ENCODE peak calls at places on chromosome 18, in seven cellular contexts. G, I, Z, F, Y, A and Q are unnamed samples.
A peak's percentile ranks its signal among the peaks of the same experiment; 100 is the strongest.

GRCh38 chr18:50142441-50143120 is 52.4 kb downstream of the MYO5B start:
- DNase-seq in G (no peak), I (no peak), Z (no peak), F (no peak), Y (no peak), A (no peak), Q (no peak)

GRCh38 chr18:28112056-28112470 is 64.9 kb downstream of the CDH2 start:
- DNase-seq in G (no peak), I (no peak), Z (no peak), F (no peak), Y (no peak), A (no peak), Q (no peak)

GRCh38 chr18:48719388-48719787 is 180.6 kb downstream of the CTIF start:
- DNase-seq in G (no peak), I (no peak), Z (no peak), F (no peak), Y (no peak), A (no peak), Q (no peak)

GRCh38 chr18:8586956-8587355 is 22.3 kb upstream of the RAB12 start:
- DNase-seq in G (no peak), I (no peak), Z (no peak), F (no peak), Y (no peak), A (no peak), Q (no peak)

GRCh38 chr18:79798346-79798998 is 734 bp downstream of the KCNG2 start:
- DNase-seq in G (no peak), I (no peak), Z (no peak), F (no peak), Y (peak; percentile 48), A (no peak), Q (no peak)

GRCh38 chr18:39441648-39442047 is 1876.0 kb upstream of the CELF4 start:
- DNase-seq in G (no peak), I (no peak), Z (no peak), F (no peak), Y (no peak), A (no peak), Q (no peak)

GRCh38 chr18:33116376-33116775 is 324.1 kb downstream of the CCDC178 start:
- DNase-seq in G (no peak), I (no peak), Z (no peak), F (peak; percentile 9), Y (peak; percentile 59), A (no peak), Q (peak; percentile 35)

GRCh38 chr18:57728941-57729511 is 74.1 kb downstream of the ATP8B1 start:
- DNase-seq in G (no peak), I (no peak), Z (no peak), F (no peak), Y (no peak), A (no peak), Q (no peak)

GRCh38 chr18:8703181-8703638 is 2.1 kb upstream of the MTCL1 start:
- DNase-seq in G (no peak), I (no peak), Z (no peak), F (no peak), Y (no peak), A (no peak), Q (no peak)

GRCh38 chr18:58955738-58956137 is 91.1 kb downstream of the ZNF532 start:
- DNase-seq in G (no peak), I (no peak), Z (no peak), F (no peak), Y (no peak), A (peak; percentile 37), Q (no peak)

GRCh38 chr18:53883771-53884170 is 340.7 kb downstream of the MBD2 start:
- DNase-seq in G (no peak), I (no peak), Z (no peak), F (no peak), Y (no peak), A (no peak), Q (no peak)

GRCh38 chr18:55781481-55781957 is 193.5 kb upstream of the TCF4 start:
- DNase-seq in G (peak; percentile 20), I (no peak), Z (no peak), F (peak; percentile 10), Y (no peak), A (peak; percentile 63), Q (no peak)

GRCh38 chr18:66495844-66496243 is 108.0 kb downstream of the CDH19 start:
- DNase-seq in G (peak; percentile 1), I (peak; percentile 48), Z (no peak), F (peak; percentile 80), Y (no peak), A (no peak), Q (peak; percentile 35)

GRCh38 chr18:52716926-52717325 is 376.9 kb downstream of the DCC start:
- DNase-seq in G (no peak), I (no peak), Z (no peak), F (peak; percentile 25), Y (no peak), A (no peak), Q (no peak)

DNA sequence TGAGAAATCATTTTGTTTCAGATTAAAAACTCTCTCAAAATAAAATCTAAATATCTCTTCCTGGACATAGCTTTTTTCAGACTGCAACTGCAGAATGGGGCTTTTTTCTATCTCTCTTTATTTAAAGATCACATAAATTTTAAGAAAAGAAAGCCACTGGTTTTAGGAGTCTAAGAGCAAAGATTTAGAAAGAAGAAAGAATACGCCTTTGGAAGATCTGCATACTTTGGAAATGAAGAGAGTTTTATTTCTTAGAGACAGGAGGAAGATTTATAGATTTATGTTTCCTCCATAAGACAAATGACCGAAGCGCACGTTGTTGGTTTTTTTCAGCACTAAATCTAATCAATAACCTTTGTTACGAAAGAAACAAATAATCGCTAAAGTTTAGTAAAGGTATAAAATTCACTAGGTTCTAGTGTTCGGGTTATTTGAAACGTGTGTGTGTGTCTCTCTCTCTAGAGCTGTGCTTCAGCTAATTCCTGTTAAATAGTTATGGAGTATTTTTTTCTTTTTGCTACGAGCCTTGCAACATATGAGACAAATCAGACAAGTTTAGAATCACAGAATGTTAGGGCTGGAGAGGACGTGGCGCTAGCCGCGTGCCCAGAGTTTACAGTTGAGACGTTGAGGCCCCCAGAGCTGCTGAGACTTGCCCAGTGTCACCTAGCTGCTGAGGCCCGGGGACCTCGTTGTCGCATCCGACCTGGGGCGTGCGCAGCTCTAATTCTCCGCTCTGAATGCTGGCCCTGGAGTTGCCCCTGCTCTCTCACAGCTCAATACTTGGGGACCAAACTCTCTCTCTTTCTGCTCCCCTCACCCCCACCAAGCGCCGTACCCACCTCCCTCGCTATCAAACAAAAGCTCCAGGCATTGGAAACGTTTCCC is 69.8 kb downstream of the CTAGE1 start:
- DNase-seq in G (no peak), I (peak; percentile 43), Z (no peak), F (peak; percentile 35), Y (no peak), A (peak; percentile 44), Q (no peak)
- H3K4me1 ChIP-seq in G (no peaks in the 10 kb centered on the region), I (peaks cover 19% of the 10 kb centered on the region), Z (peaks cover 47% of the 10 kb centered on the region), F (peaks cover 50% of the 10 kb centered on the region), Y (peaks cover 25% of the 10 kb centered on the region), A (no peaks in the 10 kb centered on the region), Q (peaks cover 19% of the 10 kb centered on the region)

GRCh38 chr18:12060182-12060870 is 33.3 kb upstream of the ANKRD62 start:
- DNase-seq in G (peak; percentile 52), I (no peak), Z (no peak), F (no peak), Y (peak; percentile 48), A (no peak), Q (no peak)
- H3K36me3 ChIP-seq in G (no peaks in the 10 kb centered on the region), I (no peaks in the 10 kb centered on the region), Z (no peaks in the 10 kb centered on the region), F (no peaks in the 10 kb centered on the region), Y (no peaks in the 10 kb centered on the region), A (no peaks in the 10 kb centered on the region), Q (no peaks in the 10 kb centered on the region)

DNA sequence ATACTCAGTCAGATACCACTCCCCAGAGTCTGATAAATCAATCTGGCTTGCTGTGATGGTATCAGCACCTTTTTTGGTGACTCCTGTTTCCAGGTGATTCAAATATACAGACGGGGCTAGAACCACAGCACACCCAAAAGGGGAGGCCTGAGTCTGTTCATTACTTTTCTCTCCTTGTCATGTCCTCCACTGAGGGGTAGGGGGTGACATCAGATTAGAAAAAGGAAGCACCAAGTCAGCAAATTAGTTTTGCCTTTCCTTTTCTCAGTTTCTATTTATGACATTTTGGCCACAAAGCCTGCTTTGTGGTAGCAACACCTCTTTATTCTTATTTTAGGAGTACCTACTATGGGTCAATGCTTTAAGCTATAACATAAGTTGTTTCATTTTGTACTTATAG is 127.4 kb downstream of the CCDC102B start:
- DNase-seq in G (no peak), I (no peak), Z (no peak), F (no peak), Y (no peak), A (no peak), Q (no peak)
- TF ChIP-seq CTCF in G (no peak), I (peak; percentile 60), Z (no peak), F (no peak), Y (no peak), A (no peak), Q (no peak)

GRCh38 chr18:74434466-74434865 is 22.6 kb downstream of the DIPK1C start:
- DNase-seq in G (no peak), I (no peak), Z (no peak), F (no peak), Y (no peak), A (no peak), Q (no peak)

GRCh38 chr18:74430811-74431571 is 26.1 kb downstream of the DIPK1C start:
- DNase-seq in G (no peak), I (no peak), Z (no peak), F (no peak), Y (no peak), A (no peak), Q (no peak)

GRCh38 chr18:74425876-74426275 is 31.2 kb downstream of the DIPK1C start:
- DNase-seq in G (no peak), I (no peak), Z (no peak), F (no peak), Y (no peak), A (no peak), Q (no peak)

GRCh38 chr18:74427442-74428112 is 29.5 kb downstream of the DIPK1C start:
- DNase-seq in G (no peak), I (no peak), Z (no peak), F (no peak), Y (no peak), A (no peak), Q (no peak)

GRCh38 chr18:74430231-74430630 is 26.9 kb downstream of the DIPK1C start:
- DNase-seq in G (no peak), I (no peak), Z (no peak), F (no peak), Y (no peak), A (no peak), Q (no peak)
- H3K4me1 ChIP-seq in G (no peaks in the 10 kb centered on the region), I (no peaks in the 10 kb centered on the region), Z (no peaks in the 10 kb centered on the region), F (no peaks in the 10 kb centered on the region), Y (no peaks in the 10 kb centered on the region), A (no peaks in the 10 kb centered on the region), Q (no peaks in the 10 kb centered on the region)

GRCh38 chr18:2154278-2154677 is 417.0 kb downstream of the METTL4 start:
- DNase-seq in G (no peak), I (no peak), Z (no peak), F (no peak), Y (no peak), A (no peak), Q (no peak)
- H3K36me3 ChIP-seq in G (no peaks in the 10 kb centered on the region), I (no peaks in the 10 kb centered on the region), Z (no peaks in the 10 kb centered on the region), F (no peaks in the 10 kb centered on the region), Y (no peaks in the 10 kb centered on the region), A (no peaks in the 10 kb centered on the region), Q (no peaks in the 10 kb centered on the region)

DNA sequence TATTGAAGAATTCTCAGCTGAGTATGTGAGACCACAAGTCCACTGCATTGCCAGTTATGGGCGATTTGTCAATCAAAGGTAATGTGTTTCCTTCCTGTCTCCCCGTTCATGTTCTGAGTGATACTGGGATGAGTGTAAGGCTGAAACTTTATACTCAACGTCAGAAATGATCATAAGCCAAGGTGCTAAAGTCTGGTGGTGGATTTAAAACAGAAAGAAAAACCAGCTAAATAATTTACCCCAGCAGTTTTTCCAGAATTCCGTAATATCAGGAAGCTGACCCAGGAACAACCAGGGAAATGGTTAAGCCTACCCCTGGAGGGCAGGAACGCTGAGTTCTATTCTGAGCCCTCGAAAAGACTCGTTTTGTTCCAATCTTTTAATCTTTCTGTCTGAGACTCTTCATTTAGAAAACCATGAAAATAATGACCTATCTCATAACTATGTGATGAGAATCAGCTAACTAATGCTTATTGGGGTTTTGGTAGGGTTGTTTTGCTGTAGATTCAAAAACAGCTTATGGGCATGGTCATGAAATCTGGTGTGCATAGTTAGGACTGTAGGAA is 149.6 kb downstream of the LAMA3 start:
- DNase-seq in G (no peak), I (no peak), Z (no peak), F (no peak), Y (no peak), A (no peak), Q (no peak)
- TF ChIP-seq CTCF in G (no peak), I (no peak), Z (no peak), F (no peak), Y (no peak), A (no peak), Q (no peak)